ENCODE peak calls at places on chromosomes 2 and 18, in ten cellular contexts. Q is left lung; M is vagina; F is progenitor cell of endocrine pancreas; V is Calu3; C is BJ; J is fibroblast of lung; U is choroid plexus epithelial cell; Y is endothelial cell; E is CD4-positive, alpha-beta T cell. S is an unnamed sample.

GRCh38 chr2:29657674-29658073 is 263.7 kb downstream of the ALK start:
- DNase-seq in Q (no peak), M (no peak), F (no peak), V (no peak), C (no peak), J (no peak), U (no peak), Y (no peak), E (no peak), S (no peak)

GRCh38 chr18:68148862-68149261 is 566.0 kb downstream of the TMX3 start:
- DNase-seq in Q (no peak), M (no peak), F (no peak), V (no peak), C (no peak), J (no peak), U (no peak), Y (no peak), E (no peak), S (no peak)

GRCh38 chr2:10895231-10895630 is 16.5 kb upstream of the KCNF1 start:
- DNase-seq in Q (no peak), M (no peak), F (no peak), V (no peak), C (no peak), J (no peak), U (no peak), Y (no peak), E (no peak), S (no peak)

GRCh38 chr2:27903649-27904544 is 13.4 kb downstream of the BABAM2 start:
- DNase-seq in Q (no peak), M (no peak), F (no peak), V (no peak), C (no peak), J (peak; percentile 62), U (peak; percentile 70), Y (no peak), E (no peak), S (no peak)

GRCh38 chr2:98826856-98827255 is 95.9 kb upstream of the MGAT4A start:
- DNase-seq in Q (no peak), M (no peak), F (no peak), V (no peak), C (no peak), J (no peak), U (no peak), Y (no peak), E (no peak), S (no peak)

GRCh38 chr2:61834893-61835292 is 19.0 kb downstream of the FAM161A start:
- DNase-seq in Q (no peak), M (no peak), F (no peak), V (no peak), C (no peak), J (no peak), U (peak; percentile 7), Y (no peak), E (no peak), S (no peak)

GRCh38 chr2:62529758-62530157 is 23.8 kb upstream of the TMEM17 start:
- DNase-seq in Q (no peak), M (no peak), F (no peak), V (no peak), C (no peak), J (no peak), U (no peak), Y (no peak), E (no peak), S (no peak)

GRCh38 chr2:173059941-173060575 is 15.6 kb upstream of the MAP3K20 start:
- DNase-seq in Q (no peak), M (no peak), F (no peak), V (no peak), C (no peak), J (peak; percentile 66), U (peak; percentile 90), Y (no peak), E (no peak), S (no peak)

GRCh38 chr2:3263487-3263886 is 114.1 kb downstream of the EIPR1 start:
- DNase-seq in Q (no peak), M (no peak), F (no peak), V (no peak), C (no peak), J (no peak), U (no peak), Y (no peak), E (no peak), S (no peak)

GRCh38 chr2:64374686-64375085 is 79.3 kb upstream of the LGALSL start:
- DNase-seq in Q (no peak), M (peak; percentile 25), F (no peak), V (no peak), C (no peak), J (peak; percentile 3), U (no peak), Y (no peak), E (no peak), S (no peak)

GRCh38 chr2:189366349-189366748 is 74.9 kb upstream of the WDR75 start:
- DNase-seq in Q (no peak), M (no peak), F (no peak), V (no peak), C (no peak), J (no peak), U (no peak), Y (no peak), E (no peak), S (no peak)

GRCh38 chr2:151275291-151275690 is 13.6 kb upstream of the RBM43 start:
- DNase-seq in Q (no peak), M (no peak), F (no peak), V (no peak), C (no peak), J (no peak), U (no peak), Y (no peak), E (no peak), S (no peak)

DNA sequence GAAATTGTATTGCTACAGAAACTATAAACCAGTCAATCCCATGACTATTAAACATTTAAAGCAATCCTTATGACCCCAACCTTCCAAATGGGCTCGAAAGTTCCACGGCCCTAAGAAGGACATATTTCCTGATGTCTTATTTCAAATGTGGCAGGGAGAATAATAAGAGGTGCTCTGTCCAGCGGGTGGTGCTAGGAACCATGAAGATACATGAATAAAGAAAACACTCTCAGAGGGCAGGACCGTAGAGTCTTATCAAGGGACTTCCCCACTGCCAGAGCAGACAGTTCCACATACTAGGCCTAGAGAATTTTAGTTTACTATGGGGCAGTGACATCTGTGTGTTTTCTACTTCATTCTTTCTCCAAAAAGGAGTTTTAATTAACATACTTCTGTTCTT is 187.1 kb upstream of the PIK3C3 start:
- DNase-seq in Q (no peak), M (no peak), F (no peak), V (no peak), C (no peak), J (peak; percentile 28), U (peak; percentile 85), Y (peak; percentile 9), E (no peak), S (no peak)
- TF ChIP-seq CTCF in Q (no peak), M (no peak), F (peak; percentile 19), V (no peak), C (peak; percentile 13), J (peak; percentile 11), U (peak; percentile 64), Y (no peak), E (no peak), S (no peak)

GRCh38 chr2:208819190-208819589 is 412.6 kb downstream of the PTH2R start:
- DNase-seq in Q (no peak), M (no peak), F (no peak), V (no peak), C (no peak), J (no peak), U (no peak), Y (no peak), E (no peak), S (no peak)

GRCh38 chr2:208820289-208820688 is 413.7 kb downstream of the PTH2R start:
- DNase-seq in Q (no peak), M (no peak), F (no peak), V (no peak), C (no peak), J (no peak), U (peak; percentile 0), Y (no peak), E (no peak), S (no peak)
- TF ChIP-seq CTCF in Q (no peak), M (no peak), F (peak; percentile 56), V (peak; percentile 28), C (no peak), J (no peak), U (no peak), Y (no peak), E (no peak), S (peak; percentile 21)

DNA sequence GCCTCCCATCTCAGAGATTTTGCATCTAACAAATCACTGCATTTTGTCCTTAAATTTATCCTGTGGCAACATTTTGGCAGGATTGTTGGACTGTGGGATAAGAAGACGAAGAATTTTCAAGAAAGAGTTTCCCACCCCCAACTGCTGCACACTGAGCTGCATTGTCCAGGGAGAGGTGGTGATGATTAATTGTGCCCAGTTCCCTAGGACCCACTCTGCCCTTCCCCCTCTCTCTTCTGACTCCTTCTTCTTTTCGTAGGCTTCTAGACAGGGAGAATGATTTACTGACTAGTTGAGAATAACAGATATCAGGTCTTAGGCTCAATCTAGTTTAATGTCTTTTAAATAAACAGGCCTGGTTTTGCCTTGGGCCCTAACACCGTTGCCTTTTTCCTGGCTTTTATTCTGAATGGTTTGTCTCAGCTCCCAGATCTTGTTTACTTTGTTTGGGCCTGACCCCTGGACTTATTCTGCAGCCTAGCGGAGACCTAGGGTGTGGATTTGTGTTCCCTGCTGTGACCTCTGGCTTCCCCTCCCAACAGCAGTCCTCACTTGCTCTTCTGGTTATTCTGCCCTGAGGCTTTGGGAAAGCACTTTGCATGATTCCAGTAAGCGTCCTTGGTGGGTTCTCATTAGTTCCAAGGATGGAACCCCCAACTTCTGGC is 233.3 kb downstream of the INSIG2 start:
- DNase-seq in Q (no peak), M (no peak), F (no peak), V (peak; percentile 15), C (no peak), J (no peak), U (no peak), Y (no peak), E (no peak), S (no peak)
- TF ChIP-seq CTCF in Q (no peak), M (no peak), F (no peak), V (no peak), C (no peak), J (no peak), U (no peak), Y (no peak), E (no peak), S (no peak)

DNA sequence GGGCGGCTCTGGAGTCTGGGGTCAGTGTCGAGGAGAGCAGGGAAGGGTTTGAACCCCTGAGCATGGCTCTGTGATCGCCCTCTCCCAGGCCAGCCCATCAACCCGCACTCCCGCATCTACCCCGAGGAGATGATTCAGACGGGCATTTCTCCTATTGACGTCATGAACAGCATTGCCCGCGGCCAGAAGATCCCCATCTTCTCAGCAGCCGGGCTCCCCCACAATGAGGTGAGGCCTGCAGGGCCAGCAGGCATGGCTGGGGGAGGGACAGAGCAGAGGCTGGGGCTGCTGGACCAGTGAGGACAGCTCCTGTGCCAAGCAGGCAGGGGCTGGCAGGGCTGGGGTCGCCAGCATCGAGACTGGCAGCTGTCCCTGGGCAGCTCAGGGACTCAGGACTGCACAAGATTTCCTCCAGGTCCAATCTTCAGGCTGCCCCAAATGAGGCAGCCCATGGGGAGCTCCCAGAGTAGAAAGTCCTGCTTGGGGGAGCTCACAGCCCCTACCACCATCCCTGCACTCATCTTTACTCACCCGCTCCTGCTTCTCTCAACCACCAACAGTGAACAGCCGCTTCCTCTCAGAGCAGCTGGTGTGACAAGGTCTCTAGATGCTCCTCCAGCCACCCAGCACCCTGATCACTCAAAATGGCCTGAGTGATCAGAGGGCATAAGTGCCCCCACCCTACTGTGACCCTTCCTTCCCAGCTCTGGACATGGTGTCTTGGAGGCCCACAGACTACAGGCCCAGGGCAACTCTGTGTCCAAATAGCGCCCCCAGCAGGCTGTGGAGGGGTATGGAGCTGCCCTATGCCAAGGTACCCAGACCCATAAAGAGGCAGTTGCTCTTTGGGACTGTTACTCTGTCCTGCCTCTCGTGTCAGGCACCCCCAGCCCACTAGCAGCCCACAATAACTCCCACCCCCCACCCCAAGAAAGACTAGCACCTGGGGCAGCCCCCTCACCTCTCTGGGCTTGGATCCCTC is 18.3 kb upstream of the ANKRD53 start:
- DNase-seq in Q (no peak), M (peak; percentile 92), F (no peak), V (no peak), C (no peak), J (no peak), U (no peak), Y (no peak), E (no peak), S (no peak)
- TF ChIP-seq CTCF in Q (no peak), M (no peak), F (no peak), V (peak; percentile 19), C (no peak), J (no peak), U (no peak), Y (peak; percentile 44), E (no peak), S (no peak)